ENCODE peak calls at places on chromosomes 4 and X, in ten cellular contexts. G, H, Z, D, R, J, M, L, P and E are unnamed samples.

GRCh38 chrX:118717703-118718391 is 9.6 kb upstream of the IL13RA1 start:
- DNase-seq in G (no peak), M (no peak), H (no peak), Z (no peak), R (no peak), J (no peak), P (no peak), L (no peak), D (no peak), E (no peak)

GRCh38 chrX:133983974-133984578 is 1.3 kb downstream of the GPC3 start:
- DNase-seq in D (no peak), M (peak; percentile 55), Z (no peak), H (peak; percentile 54), P (no peak), L (no peak), R (no peak), G (peak; percentile 67), J (no peak), E (no peak)

GRCh38 chr4:188372051-188372450 is 232.8 kb downstream of the TRIML1 start:
- DNase-seq in M (no peak), D (no peak), H (no peak), Z (no peak), L (no peak), R (no peak), G (no peak), J (peak; percentile 13), P (no peak), E (no peak)

GRCh38 chrX:16778545-16778944 is 7.7 kb upstream of the TXLNG start:
- DNase-seq in L (no peak), R (no peak), G (no peak), Z (no peak), M (no peak), H (no peak), P (no peak), J (no peak), D (no peak), E (no peak)

GRCh38 chr4:14348506-14348905 is 653.8 kb upstream of the CPEB2 start:
- DNase-seq in J (no peak), D (no peak), Z (no peak), G (no peak), M (no peak), P (no peak), L (no peak), H (no peak), R (no peak), E (no peak)

GRCh38 chrX:1925053-1925481 is 310.2 kb downstream of the ASMT start:
- DNase-seq in M (peak; percentile 69), G (no peak), L (no peak), Z (no peak), J (no peak), H (peak; percentile 97), P (no peak), D (no peak), R (no peak), E (no peak)

GRCh38 chr4:80425701-80426100 is 90.2 kb downstream of the CFAP299 start:
- DNase-seq in J (no peak), D (no peak), G (no peak), H (no peak), P (no peak), R (no peak), L (no peak), Z (no peak), M (no peak), E (no peak)

GRCh38 chrX:29155286-29155685 is 568.0 kb downstream of the IL1RAPL1 start:
- DNase-seq in G (no peak), Z (no peak), P (no peak), R (no peak), M (no peak), H (peak; percentile 8), L (no peak), J (no peak), D (no peak), E (no peak)

GRCh38 chr4:126742885-126743284 is 889.9 kb upstream of the INTU start:
- DNase-seq in R (no peak), L (no peak), Z (no peak), P (no peak), D (no peak), M (no peak), J (no peak), H (no peak), G (no peak), E (no peak)

GRCh38 chr4:26858035-26858918 is 2.4 kb upstream of the STIM2 start:
- DNase-seq in J (no peak), D (no peak), P (peak; percentile 10), M (no peak), R (no peak), H (no peak), Z (no peak), L (no peak), G (no peak), E (no peak)

GRCh38 chr4:8538703-8539567 is 41.3 kb upstream of the GPR78 start:
- DNase-seq in M (no peak), D (no peak), G (peak; percentile 40), P (no peak), L (peak; percentile 63), H (no peak), J (peak; percentile 81), R (no peak), Z (peak; percentile 6), E (no peak)

GRCh38 chr4:140133576-140133975 is 20.4 kb downstream of the MAML3 start:
- DNase-seq in P (no peak), M (no peak), J (no peak), G (no peak), L (no peak), D (no peak), H (no peak), Z (no peak), R (no peak), E (no peak)

GRCh38 chr4:86818845-86819244 is 30.3 kb downstream of the SLC10A6 start:
- DNase-seq in R (no peak), L (no peak), Z (peak; percentile 3), P (no peak), M (no peak), G (no peak), J (no peak), H (peak; percentile 54), D (no peak), E (no peak)

GRCh38 chr4:76639292-76639691 is 204.3 kb downstream of the SHROOM3 start:
- DNase-seq in M (no peak), L (no peak), P (no peak), D (no peak), G (no peak), J (no peak), H (no peak), R (no peak), Z (peak; percentile 56), E (peak; percentile 31)

GRCh38 chr4:152707632-152708031 is 27.8 kb upstream of the TMEM154 start:
- DNase-seq in P (no peak), L (no peak), D (no peak), J (no peak), M (no peak), G (no peak), H (no peak), Z (no peak), R (no peak), E (no peak)

GRCh38 chr4:152705918-152706317 is 26.1 kb upstream of the TMEM154 start:
- DNase-seq in Z (no peak), G (no peak), D (no peak), P (no peak), H (peak; percentile 69), J (no peak), M (no peak), L (no peak), R (no peak), E (no peak)

GRCh38 chr4:152708361-152708760 is 28.6 kb upstream of the TMEM154 start:
- DNase-seq in D (no peak), P (no peak), Z (no peak), H (no peak), L (no peak), G (no peak), M (no peak), R (no peak), J (no peak), E (no peak)

GRCh38 chr4:152708806-152709205 is 29.0 kb upstream of the TMEM154 start:
- DNase-seq in P (no peak), R (no peak), G (no peak), L (no peak), J (no peak), H (no peak), M (no peak), Z (no peak), D (no peak), E (no peak)

GRCh38 chr4:152709675-152710438 is 30.1 kb upstream of the TMEM154 start:
- DNase-seq in L (no peak), J (no peak), P (no peak), R (no peak), H (peak; percentile 17), M (no peak), Z (no peak), D (no peak), G (no peak), E (no peak)
- H3K27ac ChIP-seq in L (no peak overlapping the region), J (no peak overlapping the region), P (no peak overlapping the region), R (no peak overlapping the region), H (no peak overlapping the region), M (no peak overlapping the region), Z (no peak overlapping the region), D (peak overlapping the region; percentile 63), G (no peak overlapping the region), E (no peak overlapping the region)

GRCh38 chr4:30866907-30867306 is 146.7 kb downstream of the PCDH7 start:
- DNase-seq in G (no peak), J (no peak), H (no peak), R (no peak), P (no peak), Z (no peak), L (no peak), M (no peak), D (no peak), E (no peak)
- TF ChIP-seq POLR2AphosphoS5 in G (no peak), J (no peak), H (no peak), R (no peak), P (no peak), Z (no peak), L (no peak), M (no peak), D (no peak), E (no peak)

DNA sequence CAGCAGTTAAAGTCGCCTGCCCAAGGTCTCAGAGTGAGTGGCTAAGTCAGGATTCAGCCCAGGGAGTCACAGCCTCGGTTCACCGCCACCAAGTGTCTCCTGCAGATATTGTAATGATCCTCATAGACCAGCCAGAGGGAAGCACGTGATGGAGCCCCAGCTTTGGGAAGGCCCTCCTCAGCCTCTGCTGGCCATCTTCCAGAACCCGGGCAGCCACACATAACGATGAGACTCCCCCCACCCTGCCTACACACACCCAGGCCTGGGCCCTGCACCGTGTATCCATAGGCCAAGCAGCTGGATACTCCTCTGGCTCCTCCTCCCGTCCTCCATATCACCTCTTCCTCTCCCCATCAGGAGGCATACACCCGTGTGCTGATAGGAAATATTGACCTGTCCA is 19.6 kb upstream of the SASH3 start:
- DNase-seq in P (no peak), Z (no peak), G (peak; percentile 77), M (no peak), H (no peak), J (no peak), R (no peak), L (no peak), D (no peak), E (no peak)
- H3K27ac ChIP-seq in P (no peak overlapping the region), Z (no peak overlapping the region), G (peak overlapping the region; percentile 83), M (no peak overlapping the region), H (no peak overlapping the region), J (no peak overlapping the region), R (no peak overlapping the region), L (no peak overlapping the region), D (no peak overlapping the region), E (peak overlapping the region; percentile 73)

GRCh38 chr4:10063544-10064300 is 42.4 kb upstream of the SLC2A9 start:
- DNase-seq in R (peak; percentile 89), Z (peak; percentile 82), L (peak; percentile 37), G (no peak), H (peak; percentile 65), D (no peak), P (no peak), J (peak; percentile 13), M (peak; percentile 62), E (no peak)
- TF ChIP-seq POLR2AphosphoS5 in R (peak; percentile 54), Z (peak; percentile 16), L (peak; percentile 54), G (no peak), H (no peak), D (no peak), P (no peak), J (no peak), M (no peak), E (no peak)